ENCODE peak calls at places on chromosomes 4 and X, in ten cellular contexts. Q, E, H, S, O, J, F, I, D and P are unnamed samples.

GRCh38 chr4:73870260-73870659 is 1.1 kb downstream of the CXCL1 start:
- ATAC-seq in F (peak), O (no peak), E (no peak), D (peak), J (no peak), H (peak), Q (no peak), S (peak), I (no peak), P (no peak)

GRCh38 chr4:81493895-81494490 is 22.3 kb upstream of the RASGEF1B start:
- ATAC-seq in D (no peak), H (no peak), I (peak), F (peak), O (no peak), S (no peak), Q (no peak), J (peak), E (peak), P (peak)

GRCh38 chr4:13544556-13545393 is 467 bp upstream of the NKX3-2 start:
- ATAC-seq in O (peak), H (peak), J (peak), E (peak), D (peak), I (peak), Q (peak), S (peak), F (peak), P (peak)

GRCh38 chr4:80918004-80918403 is 112.5 kb upstream of the BMP3 start:
- ATAC-seq in F (no peak), J (no peak), E (no peak), Q (peak), I (no peak), S (no peak), D (no peak), O (no peak), H (no peak), P (no peak)

GRCh38 chrX:72026341-72027023 is 105.2 kb downstream of the RTL5 start:
- ATAC-seq in I (peak), O (no peak), Q (no peak), F (no peak), E (no peak), J (no peak), H (no peak), D (no peak), S (no peak), P (no peak)

GRCh38 chr4:118389731-118390520 is 37.1 kb upstream of the PRSS12 start:
- ATAC-seq in H (no peak), O (no peak), Q (peak), E (no peak), S (no peak), J (no peak), I (no peak), D (no peak), F (no peak), P (no peak)

GRCh38 chr4:155353923-155354540 is 22.7 kb downstream of the MAP9 start:
- ATAC-seq in I (peak), O (no peak), E (peak), Q (peak), J (peak), D (no peak), F (peak), H (peak), S (peak), P (no peak)

GRCh38 chr4:128068927-128069326 is 7.8 kb downstream of the LARP1B start:
- ATAC-seq in D (no peak), I (no peak), S (no peak), J (peak), Q (peak), E (no peak), O (no peak), H (peak), F (peak), P (no peak)

GRCh38 chr4:10346023-10346422 is 111.2 kb downstream of the ZNF518B start:
- ATAC-seq in D (no peak), Q (no peak), O (no peak), S (peak), I (no peak), H (no peak), J (no peak), F (no peak), E (no peak), P (no peak)

GRCh38 chr4:40275065-40275464 is 60.1 kb upstream of the CHRNA9 start:
- ATAC-seq in O (no peak), J (no peak), H (no peak), D (no peak), I (no peak), F (no peak), Q (no peak), S (no peak), E (no peak), P (no peak)

GRCh38 chr4:10577018-10577417 is 107.5 kb downstream of the CLNK start:
- ATAC-seq in D (no peak), S (no peak), O (peak), E (peak), H (no peak), Q (no peak), J (no peak), I (no peak), F (no peak), P (no peak)

GRCh38 chr4:114512595-114513295 is 85.9 kb upstream of the UGT8 start:
- ATAC-seq in H (no peak), S (peak), F (no peak), E (no peak), D (no peak), Q (no peak), J (no peak), O (no peak), I (no peak), P (no peak)

GRCh38 chrX:136710324-136710951 is 62.5 kb downstream of the CD40LG start:
- ATAC-seq in H (peak), Q (no peak), O (peak), D (no peak), S (no peak), F (no peak), E (peak), I (peak), J (no peak), P (peak)

GRCh38 chr4:72505314-72505744 is 63.7 kb downstream of the ADAMTS3 start:
- ATAC-seq in D (peak), J (peak), F (peak), H (peak), I (no peak), E (no peak), O (no peak), S (peak), Q (peak), P (no peak)

GRCh38 chrX:13051529-13052172 is 7.2 kb upstream of the FAM9C start:
- ATAC-seq in S (peak), J (no peak), O (peak), I (peak), D (no peak), H (no peak), Q (no peak), E (peak), F (no peak), P (peak)

GRCh38 chr4:76208005-76208765 is 5.4 kb downstream of the SCARB2 start:
- ATAC-seq in J (peak), O (no peak), D (peak), F (peak), H (peak), E (no peak), Q (peak), I (no peak), S (peak), P (no peak)

GRCh38 chrX:136708348-136708747 is 60.4 kb downstream of the CD40LG start:
- ATAC-seq in Q (no peak), F (no peak), E (no peak), H (peak), S (no peak), O (peak), D (no peak), J (peak), I (peak), P (no peak)

GRCh38 chr4:158945529-158946108 is 157.3 kb upstream of the RAPGEF2 start:
- ATAC-seq in J (peak), O (no peak), E (no peak), D (no peak), I (peak), Q (no peak), F (no peak), S (no peak), H (no peak), P (no peak)